ENCODE peak calls at places on chromosomes 5 and 9, in four cellular contexts. M is GM12878; H is stimulated activated naive CD8-positive, alpha-beta T cell treated with anti-CD3 and anti-CD28 coated beads, Interleukin-15, amount 100 ng/mL, for 72 hours; N is activated CD8-positive, alpha-beta memory T cell treated with anti-CD3 and anti-CD28 coated beads, Interleukin-2, amount 50 U/mL, for 48 hours. C is an unnamed sample.

GRCh38 chr9:38339087-38339486 is 53.4 kb upstream of the ALDH1B1 start:
- DNase-seq in M (peak), H (peak), N (no peak), C (no peak)

GRCh38 chr5:169300468-169301385 is at the start of gene SLIT3:
- DNase-seq in M (no peak), H (no peak), N (no peak), C (no peak)

GRCh38 chr5:134101686-134102439 is 12.6 kb upstream of the TCF7 start:
- DNase-seq in M (peak), H (peak), N (peak), C (peak)

GRCh38 chr5:169229342-169229892 is 71.5 kb downstream of the SLIT3 start:
- DNase-seq in M (no peak), H (no peak), N (no peak), C (no peak)

GRCh38 chr9:135060461-135061116 is 26.9 kb upstream of the OLFM1 start:
- DNase-seq in M (no peak), H (no peak), N (no peak), C (no peak)

GRCh38 chr5:99775189-99775588 is 760.0 kb upstream of the FAM174A start:
- DNase-seq in M (no peak), H (no peak), N (no peak), C (no peak)

GRCh38 chr5:135543151-135543818 is 7.5 kb upstream of the NEUROG1 start:
- DNase-seq in M (no peak), H (no peak), N (no peak), C (no peak)

GRCh38 chr5:24747327-24747726 is 102.5 kb upstream of the CDH10 start:
- DNase-seq in M (no peak), H (no peak), N (no peak), C (no peak)

GRCh38 chr9:89919171-89919681 is 314.4 kb downstream of the GADD45G start:
- DNase-seq in M (peak), H (peak), N (peak), C (peak)

GRCh38 chr5:172283020-172283861 is at the start of gene UBTD2:
- DNase-seq in M (no peak), H (peak), N (peak), C (peak)

GRCh38 chr5:142215915-142216681 is 107.5 kb downstream of the NDFIP1 start:
- DNase-seq in M (no peak), H (no peak), N (no peak), C (no peak)

GRCh38 chr5:176762489-176762888 is 47.9 kb upstream of the UNC5A start:
- DNase-seq in M (no peak), H (no peak), N (no peak), C (peak)

GRCh38 chr5:58887721-58888409 is 305.0 kb downstream of the RAB3C start:
- DNase-seq in M (no peak), H (no peak), N (no peak), C (no peak)

GRCh38 chr5:157026789-157027424 is 32.0 kb downstream of the HAVCR1 start:
- DNase-seq in M (no peak), H (no peak), N (no peak), C (no peak)

GRCh38 chr5:54981928-54982327 is 3.5 kb downstream of the ESM1 start:
- DNase-seq in M (no peak), H (no peak), N (no peak), C (no peak)

GRCh38 chr5:10133830-10134229 is 115.9 kb downstream of the ATPSCKMT start:
- DNase-seq in M (no peak), H (no peak), N (no peak), C (no peak)

GRCh38 chr9:11148189-11148588 is 535.4 kb upstream of the PTPRD start:
- DNase-seq in M (no peak), H (no peak), N (no peak), C (no peak)

C was measured in left lobe of liver.